ENCODE peak calls at places on chromosome 3, in six cellular contexts. U, D, E, T, G and A are unnamed samples.
A peak's percentile ranks its signal among the peaks of the same experiment; 100 is the strongest.

GRCh38 chr3:39150170-39150802 is 3.1 kb downstream of the CSRNP1 start:
- DNase-seq in D (no peak), G (no peak), U (no peak), E (no peak), T (no peak), A (no peak)

GRCh38 chr3:78163379-78163778 is 1123.5 kb downstream of the ROBO2 start:
- DNase-seq in G (no peak), U (no peak), E (no peak), D (no peak), T (no peak), A (no peak)

GRCh38 chr3:100650651-100651611 is 41.5 kb downstream of the ADGRG7 start:
- DNase-seq in E (peak; percentile 69), D (peak; percentile 54), G (no peak), U (no peak), T (no peak), A (no peak)

GRCh38 chr3:148648685-148649352 is 48.9 kb upstream of the AGTR1 start:
- DNase-seq in E (no peak), U (peak; percentile 15), G (no peak), T (no peak), D (peak; percentile 74), A (no peak)

GRCh38 chr3:72164635-72164978 is 379.7 kb upstream of the PROK2 start:
- DNase-seq in G (no peak), T (no peak), D (no peak), U (no peak), E (no peak), A (no peak)

GRCh38 chr3:14274999-14275961 is 96.7 kb downstream of the LSM3 start:
- DNase-seq in G (peak; percentile 74), E (no peak), U (no peak), D (no peak), T (peak; percentile 32), A (peak; percentile 48)

GRCh38 chr3:42868841-42869240 is 6.8 kb downstream of the CYP8B1 start:
- DNase-seq in U (no peak), T (no peak), D (no peak), E (no peak), G (no peak), A (no peak)

GRCh38 chr3:123562547-123562946 is 22.3 kb downstream of the HACD2 start:
- DNase-seq in T (no peak), D (peak; percentile 41), U (no peak), G (no peak), E (no peak), A (no peak)

GRCh38 chr3:170869645-170870593 is at the start of gene RPL22L1:
- DNase-seq in T (peak; percentile 90), G (peak; percentile 99), E (peak; percentile 91), D (peak; percentile 95), U (peak; percentile 72), A (peak; percentile 91)

GRCh38 chr3:186044427-186044826 is 64.5 kb downstream of the ETV5 start:
- DNase-seq in E (no peak), U (no peak), D (no peak), G (no peak), T (peak; percentile 84), A (no peak)

GRCh38 chr3:107857854-107858253 is 233.0 kb downstream of the CD47 start:
- DNase-seq in G (no peak), U (no peak), D (no peak), E (no peak), T (no peak), A (no peak)

GRCh38 chr3:18440053-18440768 is 15.1 kb upstream of the SATB1 start:
- DNase-seq in D (peak; percentile 17), U (no peak), E (no peak), T (no peak), G (no peak), A (no peak)

GRCh38 chr3:144350125-144350524 is 378.5 kb downstream of the DIPK2A start:
- DNase-seq in E (no peak), D (no peak), T (no peak), G (no peak), U (no peak), A (no peak)

GRCh38 chr3:10888523-10889081 is 72.6 kb downstream of the SLC6A11 start:
- DNase-seq in D (no peak), U (no peak), E (no peak), G (no peak), T (no peak), A (no peak)

GRCh38 chr3:22887664-22888291 is 315.3 kb upstream of the UBE2E2 start:
- DNase-seq in G (peak; percentile 3), T (no peak), E (no peak), U (no peak), D (peak; percentile 21), A (peak; percentile 35)

GRCh38 chr3:16600771-16601538 is 4.3 kb downstream of the DAZL start:
- DNase-seq in U (peak; percentile 44), T (peak; percentile 62), G (peak; percentile 85), E (no peak), D (peak; percentile 81), A (peak; percentile 49)
- TF ChIP-seq BHLHE40 in U (no peak), T (no peak), G (no peak), E (no peak), D (no peak), A (no peak)

DNA sequence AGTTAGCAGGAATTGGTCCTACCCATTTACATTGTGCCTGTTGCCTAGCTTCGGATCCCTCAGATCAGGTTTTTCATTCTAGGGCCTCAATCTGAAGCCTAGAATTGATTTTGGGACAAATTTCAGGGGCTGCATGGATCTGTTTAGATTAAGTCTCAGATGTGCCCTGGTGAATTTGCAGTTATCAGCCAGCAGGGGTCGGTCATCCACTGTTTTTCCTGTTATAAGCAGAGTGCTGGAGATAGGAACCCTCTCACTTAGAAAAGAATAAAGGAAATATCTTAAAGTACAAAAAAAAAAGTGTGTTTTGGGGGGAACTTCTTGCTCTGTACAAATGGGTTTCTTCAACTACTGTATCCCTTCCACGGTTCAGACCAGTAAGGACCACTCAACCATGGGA is 212.5 kb downstream of the BCHE start:
- DNase-seq in E (no peak), U (no peak), D (peak; percentile 50), T (no peak), G (peak; percentile 4), A (no peak)
- TF ChIP-seq BHLHE40 in E (no peak), U (no peak), D (no peak), T (no peak), G (no peak), A (no peak)

GRCh38 chr3:181773921-181774320 is 62.2 kb downstream of the SOX2 start:
- DNase-seq in G (no peak), U (no peak), T (no peak), D (no peak), E (no peak), A (no peak)

GRCh38 chr3:181770296-181770695 is 58.6 kb downstream of the SOX2 start:
- DNase-seq in T (no peak), U (no peak), E (no peak), D (no peak), G (no peak), A (no peak)

GRCh38 chr3:181772166-181772565 is 60.4 kb downstream of the SOX2 start:
- DNase-seq in E (no peak), T (no peak), G (no peak), U (no peak), D (no peak), A (no peak)
- TF ChIP-seq BHLHE40 in E (no peak), T (no peak), G (no peak), U (no peak), D (no peak), A (no peak)

DNA sequence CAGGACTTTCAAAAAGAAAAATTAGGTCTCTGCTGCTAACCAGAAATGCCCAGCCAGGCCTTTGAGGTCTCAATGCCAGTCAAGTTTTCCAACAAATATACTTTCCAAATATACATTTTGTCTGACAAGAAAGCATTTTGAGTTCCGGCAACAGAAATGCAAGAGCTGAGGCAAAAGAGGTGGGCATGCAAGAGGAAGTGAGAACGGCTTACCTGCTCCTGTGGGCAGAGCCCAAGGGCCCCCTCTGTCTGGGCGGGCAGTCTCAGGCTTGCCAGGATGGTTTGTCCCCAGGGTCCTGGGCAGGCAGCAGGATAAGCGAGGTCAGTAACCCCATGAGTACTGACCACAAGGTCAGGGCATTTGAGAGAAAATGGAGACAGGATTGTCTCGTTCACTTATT is 136.1 kb upstream of the TOPAZ1 start:
- DNase-seq in E (no peak), G (no peak), U (no peak), D (no peak), T (no peak), A (no peak)
- TF ChIP-seq BHLHE40 in E (no peak), G (no peak), U (no peak), D (no peak), T (no peak), A (no peak)

DNA sequence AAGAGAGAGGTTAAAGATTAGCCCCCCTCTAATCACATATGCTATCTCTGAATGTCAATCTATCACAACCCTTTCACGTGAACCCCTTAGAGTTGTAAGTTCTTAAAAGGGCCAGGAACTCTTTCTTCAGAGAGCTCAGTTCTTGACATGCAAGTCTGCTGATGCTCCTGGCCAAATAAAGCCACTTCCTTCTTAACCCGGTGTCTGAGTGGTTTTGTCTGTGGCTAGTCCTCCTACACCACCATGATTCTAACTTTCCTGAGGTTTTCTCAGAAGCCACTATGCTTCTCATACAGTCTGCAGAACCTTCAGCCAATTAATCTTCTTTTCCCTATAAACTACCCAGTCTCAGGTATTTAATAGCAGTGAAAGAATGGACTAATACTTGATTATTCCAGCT is 231.1 kb upstream of the CNTN6 start:
- DNase-seq in T (no peak), E (no peak), G (no peak), D (no peak), U (no peak), A (no peak)
- TF ChIP-seq BHLHE40 in T (no peak), E (no peak), G (no peak), D (no peak), U (no peak), A (no peak)